ENCODE peak calls at places on chromosome 7, in ten cellular contexts. D, Y, A, M, E, P, N, J, V and U are unnamed samples.

GRCh38 chr7:78018541-78019456 is 220.2 kb downstream of the PHTF2 start:
- DNase-seq in D (peak), Y (peak), A (no peak), M (peak), E (no peak), P (no peak), N (peak), J (peak), V (peak), U (no peak)

GRCh38 chr7:1256621-1257020 is 23.9 kb downstream of the UNCX start:
- DNase-seq in D (no peak), Y (no peak), A (no peak), M (no peak), E (no peak), P (no peak), N (no peak), J (no peak), V (no peak), U (no peak)

GRCh38 chr7:38909870-38910269 is 879 bp upstream of the VPS41 start:
- DNase-seq in D (no peak), Y (no peak), A (no peak), M (no peak), E (no peak), P (no peak), N (no peak), J (no peak), V (no peak), U (no peak)

GRCh38 chr7:39588401-39588800 is 22.2 kb downstream of the YAE1 start:
- DNase-seq in D (no peak), Y (no peak), A (no peak), M (no peak), E (no peak), P (no peak), N (no peak), J (no peak), V (no peak), U (no peak)

GRCh38 chr7:117019786-117020604 is 66.7 kb downstream of the ST7 start:
- DNase-seq in D (peak), Y (peak), A (no peak), M (peak), E (no peak), P (no peak), N (no peak), J (peak), V (peak), U (peak)

GRCh38 chr7:47232751-47233412 is 349.0 kb downstream of the TNS3 start:
- DNase-seq in D (no peak), Y (no peak), A (no peak), M (no peak), E (no peak), P (peak), N (no peak), J (peak), V (no peak), U (no peak)

GRCh38 chr7:106515321-106515720 is 145.6 kb downstream of the CCDC71L start:
- DNase-seq in D (no peak), Y (no peak), A (no peak), M (no peak), E (no peak), P (no peak), N (no peak), J (no peak), V (no peak), U (no peak)

GRCh38 chr7:48180981-48181380 is 9.7 kb downstream of the ABCA13 start:
- DNase-seq in D (no peak), Y (no peak), A (no peak), M (no peak), E (no peak), P (no peak), N (no peak), J (peak), V (no peak), U (no peak)

GRCh38 chr7:101702362-101702850 is 73.3 kb upstream of the MYL10 start:
- DNase-seq in D (peak), Y (no peak), A (no peak), M (peak), E (no peak), P (peak), N (no peak), J (no peak), V (no peak), U (peak)

GRCh38 chr7:118642396-118642795 is 417.9 kb downstream of the ANKRD7 start:
- DNase-seq in D (no peak), Y (no peak), A (no peak), M (no peak), E (no peak), P (no peak), N (no peak), J (no peak), V (no peak), U (no peak)